ENCODE peak calls at places on chromosomes 2 and 18, in ten cellular contexts. W is nephron progenitor cell; G is RWPE2; Z is GM12865; U is T-helper 17 cell; M is spleen; C is fibroblast of gingiva; J is central memory CD4-positive, alpha-beta T cell; A is adrenal gland; N is A172. D is an unnamed sample.
A peak's percentile ranks its signal among the peaks of the same experiment; 100 is the strongest.

GRCh38 chr18:62384610-62385097 is 59.5 kb downstream of the TNFRSF11A start:
- DNase-seq in G (no peak), U (no peak), Z (no peak), C (no peak), W (no peak), N (no peak), M (no peak), J (no peak), A (no peak), D (no peak)

GRCh38 chr2:108565778-108566375 is 31.6 kb downstream of the LIMS1 start:
- DNase-seq in A (no peak), W (no peak), M (no peak), Z (peak; percentile 46), G (no peak), J (no peak), N (no peak), C (peak; percentile 37), U (no peak), D (no peak)

GRCh38 chr2:71779306-71779855 is 326.0 kb downstream of the DYSF start:
- DNase-seq in J (no peak), U (no peak), Z (no peak), M (no peak), N (no peak), W (no peak), A (no peak), G (no peak), C (no peak), D (no peak)

GRCh38 chr2:112582314-112582746 is 2.1 kb upstream of the CHCHD5 start:
- DNase-seq in W (peak; percentile 21), N (peak; percentile 75), G (no peak), J (peak; percentile 56), A (peak; percentile 28), U (no peak), C (peak; percentile 57), M (no peak), Z (peak; percentile 68), D (peak; percentile 1)

GRCh38 chr18:11336241-11336640 is 186.9 kb upstream of the PIEZO2 start:
- DNase-seq in A (no peak), J (no peak), G (no peak), C (peak; percentile 88), N (no peak), Z (no peak), W (no peak), M (no peak), U (no peak), D (no peak)

GRCh38 chr2:74551942-74552913 is 1.5 kb downstream of the LOXL3 start:
- DNase-seq in J (no peak), Z (peak; percentile 73), N (no peak), A (no peak), W (peak; percentile 18), C (no peak), U (no peak), M (no peak), G (no peak), D (no peak)

GRCh38 chr2:194062401-194062800 is 1594.6 kb upstream of the SLC39A10 start:
- DNase-seq in C (no peak), N (no peak), W (no peak), U (no peak), M (no peak), J (no peak), Z (no peak), G (no peak), A (no peak), D (no peak)

GRCh38 chr2:191691016-191691725 is 13.2 kb downstream of the NABP1 start:
- DNase-seq in U (no peak), C (peak; percentile 88), M (no peak), Z (peak; percentile 86), J (peak; percentile 60), A (peak; percentile 25), W (peak; percentile 28), N (peak; percentile 87), G (no peak), D (no peak)

GRCh38 chr18:24764766-24765165 is 304.3 kb downstream of the HRH4 start:
- DNase-seq in C (no peak), G (no peak), W (no peak), J (no peak), A (no peak), N (no peak), Z (no peak), M (no peak), U (no peak), D (no peak)

GRCh38 chr2:64259301-64259700 is 115.1 kb upstream of the PELI1 start:
- DNase-seq in A (peak; percentile 26), W (no peak), M (no peak), G (no peak), C (peak; percentile 60), U (no peak), Z (no peak), J (no peak), N (no peak), D (no peak)

GRCh38 chr2:156436477-156437085 is 402 bp downstream of the GPD2 start:
- DNase-seq in C (peak; percentile 9), N (peak; percentile 38), Z (peak; percentile 71), M (no peak), U (no peak), W (no peak), J (peak; percentile 19), G (no peak), A (peak; percentile 17), D (no peak)

GRCh38 chr18:63237911-63238710 is 81.5 kb downstream of the BCL2 start:
- DNase-seq in C (peak; percentile 86), W (peak; percentile 54), G (no peak), N (peak; percentile 79), M (no peak), A (peak; percentile 30), U (no peak), J (no peak), Z (no peak), D (no peak)

GRCh38 chr2:171161425-171162289 is 964 bp upstream of the TLK1 start:
- DNase-seq in U (no peak), W (no peak), N (no peak), J (no peak), M (no peak), G (no peak), A (no peak), Z (no peak), C (no peak), D (no peak)

GRCh38 chr2:185202928-185203327 is 535.7 kb upstream of the FSIP2 start:
- DNase-seq in J (no peak), C (no peak), A (no peak), Z (no peak), M (no peak), U (no peak), W (no peak), N (no peak), G (no peak), D (no peak)

GRCh38 chr2:241808701-241809382 is at the start of gene NEU4:
- DNase-seq in A (no peak), M (peak; percentile 61), Z (no peak), W (peak; percentile 27), C (no peak), G (no peak), U (no peak), J (no peak), N (no peak), D (no peak)

GRCh38 chr2:175435012-175435411 is 253.5 kb upstream of the ATP5MC3 start:
- DNase-seq in G (no peak), M (no peak), W (no peak), U (no peak), N (no peak), Z (no peak), C (peak; percentile 8), A (no peak), J (no peak), D (no peak)

GRCh38 chr2:202687276-202687675 is 52.5 kb downstream of the FAM117B start:
- DNase-seq in M (no peak), G (no peak), U (no peak), W (no peak), A (peak; percentile 74), N (peak; percentile 32), J (no peak), Z (no peak), C (no peak), D (no peak)

GRCh38 chr2:48755473-48755872 is at the start of gene LHCGR:
- DNase-seq in U (no peak), A (peak; percentile 23), J (no peak), M (peak; percentile 74), W (peak; percentile 58), G (no peak), Z (no peak), N (no peak), C (no peak), D (no peak)

GRCh38 chr2:42823744-42824453 is 31.5 kb upstream of the HAAO start:
- DNase-seq in U (no peak), Z (no peak), J (no peak), W (no peak), C (no peak), N (no peak), G (no peak), M (peak; percentile 52), A (no peak), D (no peak)

GRCh38 chr2:213306320-213306942 is 22.2 kb downstream of the SPAG16 start:
- DNase-seq in M (no peak), C (peak; percentile 90), W (no peak), Z (no peak), U (no peak), G (no peak), J (no peak), A (peak; percentile 64), N (peak; percentile 83), D (no peak)

GRCh38 chr2:168596881-168597280 is 140.8 kb downstream of the CERS6 start:
- DNase-seq in M (no peak), U (no peak), Z (no peak), W (no peak), C (no peak), N (peak; percentile 42), J (no peak), A (no peak), G (no peak), D (no peak)

GRCh38 chr2:170165129-170165528 is 12.8 kb upstream of the MYO3B start:
- DNase-seq in U (no peak), G (no peak), W (no peak), Z (no peak), J (no peak), A (no peak), N (peak; percentile 42), C (no peak), M (no peak), D (no peak)